ENCODE peak calls at places on chromosomes 7 and 10, in five cellular contexts. J, U, H, B and Y are unnamed samples.

GRCh38 chr10:5321273-5321672 is 43.5 kb upstream of the UCN3 start:
- DNase-seq in J (no peak), U (no peak), H (no peak), B (no peak), Y (no peak)

GRCh38 chr10:103852189-103852711 is 3.1 kb downstream of the SH3PXD2A start:
- DNase-seq in J (peak; percentile 81), U (no peak), H (peak; percentile 82), B (no peak), Y (no peak)

GRCh38 chr7:139777304-139777890 is 401 bp downstream of the HIPK2 start:
- DNase-seq in J (peak; percentile 91), U (peak; percentile 28), H (no peak), B (peak; percentile 44), Y (peak; percentile 54)

GRCh38 chr7:142420554-142421362 is 162.9 kb upstream of the PRSS58 start:
- DNase-seq in J (no peak), U (peak; percentile 82), H (no peak), B (no peak), Y (no peak)

GRCh38 chr10:110357252-110357780 is 52.6 kb upstream of the SMNDC1 start:
- DNase-seq in J (peak; percentile 91), U (no peak), H (no peak), B (peak; percentile 29), Y (no peak)

GRCh38 chr7:99392046-99392445 is 16.4 kb downstream of the PDAP1 start:
- DNase-seq in J (no peak), U (no peak), H (no peak), B (no peak), Y (no peak)

GRCh38 chr10:131982796-131983195 is 1.1 kb upstream of the BNIP3 start:
- DNase-seq in J (peak; percentile 72), U (no peak), H (no peak), B (no peak), Y (no peak)

GRCh38 chr10:108452483-108453060 is 1288.1 kb upstream of the SORCS1 start:
- DNase-seq in J (no peak), U (no peak), H (no peak), B (no peak), Y (no peak)

GRCh38 chr10:125472037-125472607 is 210.8 kb downstream of the TEX36 start:
- DNase-seq in J (no peak), U (no peak), H (no peak), B (no peak), Y (no peak)

GRCh38 chr7:26857534-26858228 is 6.7 kb downstream of the SKAP2 start:
- DNase-seq in J (peak; percentile 76), U (no peak), H (no peak), B (peak; percentile 9), Y (peak; percentile 5)

GRCh38 chr7:140260767-140261486 is 84.1 kb upstream of the KDM7A start:
- DNase-seq in J (peak; percentile 20), U (peak; percentile 44), H (no peak), B (peak; percentile 61), Y (no peak)

GRCh38 chr10:61634711-61635110 is 28.0 kb upstream of the CABCOCO1 start:
- DNase-seq in J (no peak), U (peak; percentile 5), H (no peak), B (no peak), Y (no peak)

GRCh38 chr7:98826811-98827231 is 43.0 kb downstream of the TMEM130 start:
- DNase-seq in J (peak; percentile 95), U (no peak), H (no peak), B (peak; percentile 68), Y (peak; percentile 90)

GRCh38 chr10:112512294-112512693 is 65.3 kb downstream of the VTI1A start:
- DNase-seq in J (no peak), U (no peak), H (no peak), B (no peak), Y (no peak)

GRCh38 chr10:132383026-132383565 is 13.9 kb upstream of the PWWP2B start:
- DNase-seq in J (peak; percentile 61), U (no peak), H (peak; percentile 47), B (no peak), Y (no peak)

GRCh38 chr10:11468126-11468742 is 143.2 kb downstream of the USP6NL start:
- DNase-seq in J (no peak), U (no peak), H (no peak), B (no peak), Y (no peak)

GRCh38 chr10:1061930-1062769 is 6.0 kb downstream of the WDR37 start:
- DNase-seq in J (no peak), U (no peak), H (no peak), B (no peak), Y (no peak)

GRCh38 chr7:954330-955238 is at the start of gene ADAP1:
- DNase-seq in J (peak; percentile 95), U (peak; percentile 32), H (no peak), B (peak; percentile 61), Y (no peak)

GRCh38 chr7:132075573-132075972 is 500.7 kb downstream of the PLXNA4 start:
- DNase-seq in J (no peak), U (no peak), H (no peak), B (no peak), Y (no peak)

GRCh38 chr10:69506834-69507643 is 55.8 kb downstream of the TSPAN15 start:
- DNase-seq in J (peak; percentile 87), U (no peak), H (no peak), B (no peak), Y (no peak)